ENCODE peak calls at places on chromosome 21, in eight cellular contexts. One of them, this sample, is unnamed.

GRCh38 chr21:17671733-17672132 is 59.0 kb upstream of the BTG3 start:
- DNase-seq in stimulated activated CD4-positive, alpha-beta T cell treated with anti-CD3 and anti-CD28 coated beads, Interleukin-1b, Interleukin-23, amount 100 ng/mL, for 4 hours: no peak
- DNase-seq in osteocyte: no peak
- DNase-seq in heart left ventricle: no peak
- DNase-seq in Kasumi-1: no peak
- DNase-seq in RCC 7860: no peak
- DNase-seq in stimulated activated effector memory CD8-positive, alpha-beta T cell treated with anti-CD3 and anti-CD28 coated beads, Interleukin-12 subunit alpha, Interleukin-12 subunit beta, amount 100 ng/mL, for 72 hours: no peak
- DNase-seq in effector memory CD4-positive, alpha-beta T cell: no peak
- DNase-seq in this sample: no peak

GRCh38 chr21:17688912-17689874 is 76.5 kb upstream of the BTG3 start:
- DNase-seq in stimulated activated CD4-positive, alpha-beta T cell treated with anti-CD3 and anti-CD28 coated beads, Interleukin-1b, Interleukin-23, amount 100 ng/mL, for 4 hours: peak; percentile 25
- DNase-seq in osteocyte: no peak
- DNase-seq in heart left ventricle: peak; percentile 61
- DNase-seq in Kasumi-1: no peak
- DNase-seq in RCC 7860: no peak
- DNase-seq in stimulated activated effector memory CD8-positive, alpha-beta T cell treated with anti-CD3 and anti-CD28 coated beads, Interleukin-12 subunit alpha, Interleukin-12 subunit beta, amount 100 ng/mL, for 72 hours: peak; percentile 41
- DNase-seq in effector memory CD4-positive, alpha-beta T cell: peak; percentile 28
- DNase-seq in this sample: peak; percentile 88

GRCh38 chr21:41045534-41046268 is 122.3 kb upstream of the BACE2 start:
- DNase-seq in stimulated activated CD4-positive, alpha-beta T cell treated with anti-CD3 and anti-CD28 coated beads, Interleukin-1b, Interleukin-23, amount 100 ng/mL, for 4 hours: no peak
- DNase-seq in osteocyte: no peak
- DNase-seq in heart left ventricle: no peak
- DNase-seq in Kasumi-1: peak; percentile 34
- DNase-seq in RCC 7860: no peak
- DNase-seq in stimulated activated effector memory CD8-positive, alpha-beta T cell treated with anti-CD3 and anti-CD28 coated beads, Interleukin-12 subunit alpha, Interleukin-12 subunit beta, amount 100 ng/mL, for 72 hours: no peak
- DNase-seq in effector memory CD4-positive, alpha-beta T cell: no peak
- DNase-seq in this sample: no peak

GRCh38 chr21:36706951-36707762 is 8.2 kb downstream of the SIM2 start:
- DNase-seq in stimulated activated CD4-positive, alpha-beta T cell treated with anti-CD3 and anti-CD28 coated beads, Interleukin-1b, Interleukin-23, amount 100 ng/mL, for 4 hours: no peak
- DNase-seq in osteocyte: peak; percentile 73
- DNase-seq in heart left ventricle: no peak
- DNase-seq in Kasumi-1: no peak
- DNase-seq in RCC 7860: no peak
- DNase-seq in stimulated activated effector memory CD8-positive, alpha-beta T cell treated with anti-CD3 and anti-CD28 coated beads, Interleukin-12 subunit alpha, Interleukin-12 subunit beta, amount 100 ng/mL, for 72 hours: no peak
- DNase-seq in effector memory CD4-positive, alpha-beta T cell: no peak
- DNase-seq in this sample: peak; percentile 29

GRCh38 chr21:23524685-23525084 is 2082.6 kb downstream of the MRPL39 start:
- DNase-seq in stimulated activated CD4-positive, alpha-beta T cell treated with anti-CD3 and anti-CD28 coated beads, Interleukin-1b, Interleukin-23, amount 100 ng/mL, for 4 hours: no peak
- DNase-seq in osteocyte: no peak
- DNase-seq in heart left ventricle: no peak
- DNase-seq in Kasumi-1: peak; percentile 98
- DNase-seq in RCC 7860: no peak
- DNase-seq in stimulated activated effector memory CD8-positive, alpha-beta T cell treated with anti-CD3 and anti-CD28 coated beads, Interleukin-12 subunit alpha, Interleukin-12 subunit beta, amount 100 ng/mL, for 72 hours: no peak
- DNase-seq in effector memory CD4-positive, alpha-beta T cell: no peak
- DNase-seq in this sample: no peak

GRCh38 chr21:28160378-28160777 is 832.3 kb downstream of the LTN1 start:
- DNase-seq in stimulated activated CD4-positive, alpha-beta T cell treated with anti-CD3 and anti-CD28 coated beads, Interleukin-1b, Interleukin-23, amount 100 ng/mL, for 4 hours: no peak
- DNase-seq in osteocyte: no peak
- DNase-seq in heart left ventricle: no peak
- DNase-seq in Kasumi-1: no peak
- DNase-seq in RCC 7860: peak; percentile 69
- DNase-seq in stimulated activated effector memory CD8-positive, alpha-beta T cell treated with anti-CD3 and anti-CD28 coated beads, Interleukin-12 subunit alpha, Interleukin-12 subunit beta, amount 100 ng/mL, for 72 hours: no peak
- DNase-seq in effector memory CD4-positive, alpha-beta T cell: no peak
- DNase-seq in this sample: peak; percentile 30

GRCh38 chr21:43712268-43712942 is 6.5 kb upstream of the PDXK start:
- DNase-seq in stimulated activated CD4-positive, alpha-beta T cell treated with anti-CD3 and anti-CD28 coated beads, Interleukin-1b, Interleukin-23, amount 100 ng/mL, for 4 hours: no peak
- DNase-seq in osteocyte: no peak
- DNase-seq in heart left ventricle: peak; percentile 43
- DNase-seq in Kasumi-1: no peak
- DNase-seq in RCC 7860: peak; percentile 97
- DNase-seq in stimulated activated effector memory CD8-positive, alpha-beta T cell treated with anti-CD3 and anti-CD28 coated beads, Interleukin-12 subunit alpha, Interleukin-12 subunit beta, amount 100 ng/mL, for 72 hours: no peak
- DNase-seq in effector memory CD4-positive, alpha-beta T cell: no peak
- DNase-seq in this sample: no peak

GRCh38 chr21:43874085-43874785 is 9.2 kb downstream of the AGPAT3 start:
- DNase-seq in stimulated activated CD4-positive, alpha-beta T cell treated with anti-CD3 and anti-CD28 coated beads, Interleukin-1b, Interleukin-23, amount 100 ng/mL, for 4 hours: no peak
- DNase-seq in osteocyte: no peak
- DNase-seq in heart left ventricle: no peak
- DNase-seq in Kasumi-1: peak; percentile 6
- DNase-seq in RCC 7860: no peak
- DNase-seq in stimulated activated effector memory CD8-positive, alpha-beta T cell treated with anti-CD3 and anti-CD28 coated beads, Interleukin-12 subunit alpha, Interleukin-12 subunit beta, amount 100 ng/mL, for 72 hours: no peak
- DNase-seq in effector memory CD4-positive, alpha-beta T cell: no peak
- DNase-seq in this sample: no peak

GRCh38 chr21:26171310-26172100 is 935 bp upstream of the APP start:
- DNase-seq in stimulated activated CD4-positive, alpha-beta T cell treated with anti-CD3 and anti-CD28 coated beads, Interleukin-1b, Interleukin-23, amount 100 ng/mL, for 4 hours: no peak
- DNase-seq in osteocyte: no peak
- DNase-seq in heart left ventricle: no peak
- DNase-seq in Kasumi-1: no peak
- DNase-seq in RCC 7860: no peak
- DNase-seq in stimulated activated effector memory CD8-positive, alpha-beta T cell treated with anti-CD3 and anti-CD28 coated beads, Interleukin-12 subunit alpha, Interleukin-12 subunit beta, amount 100 ng/mL, for 72 hours: no peak
- DNase-seq in effector memory CD4-positive, alpha-beta T cell: no peak
- DNase-seq in this sample: no peak

GRCh38 chr21:42806489-42807140 is 72.7 kb downstream of the WDR4 start:
- DNase-seq in stimulated activated CD4-positive, alpha-beta T cell treated with anti-CD3 and anti-CD28 coated beads, Interleukin-1b, Interleukin-23, amount 100 ng/mL, for 4 hours: no peak
- DNase-seq in osteocyte: peak; percentile 77
- DNase-seq in heart left ventricle: no peak
- DNase-seq in Kasumi-1: peak; percentile 42
- DNase-seq in RCC 7860: no peak
- DNase-seq in stimulated activated effector memory CD8-positive, alpha-beta T cell treated with anti-CD3 and anti-CD28 coated beads, Interleukin-12 subunit alpha, Interleukin-12 subunit beta, amount 100 ng/mL, for 72 hours: no peak
- DNase-seq in effector memory CD4-positive, alpha-beta T cell: no peak
- DNase-seq in this sample: no peak

GRCh38 chr21:18289876-18290275 is 45.2 kb downstream of the CHODL start:
- DNase-seq in stimulated activated CD4-positive, alpha-beta T cell treated with anti-CD3 and anti-CD28 coated beads, Interleukin-1b, Interleukin-23, amount 100 ng/mL, for 4 hours: no peak
- DNase-seq in osteocyte: no peak
- DNase-seq in heart left ventricle: no peak
- DNase-seq in Kasumi-1: no peak
- DNase-seq in RCC 7860: no peak
- DNase-seq in stimulated activated effector memory CD8-positive, alpha-beta T cell treated with anti-CD3 and anti-CD28 coated beads, Interleukin-12 subunit alpha, Interleukin-12 subunit beta, amount 100 ng/mL, for 72 hours: no peak
- DNase-seq in effector memory CD4-positive, alpha-beta T cell: no peak
- DNase-seq in this sample: no peak

GRCh38 chr21:38988211-38989096 is 182.7 kb downstream of the ETS2 start:
- DNase-seq in stimulated activated CD4-positive, alpha-beta T cell treated with anti-CD3 and anti-CD28 coated beads, Interleukin-1b, Interleukin-23, amount 100 ng/mL, for 4 hours: no peak
- DNase-seq in osteocyte: no peak
- DNase-seq in heart left ventricle: no peak
- DNase-seq in Kasumi-1: no peak
- DNase-seq in RCC 7860: no peak
- DNase-seq in stimulated activated effector memory CD8-positive, alpha-beta T cell treated with anti-CD3 and anti-CD28 coated beads, Interleukin-12 subunit alpha, Interleukin-12 subunit beta, amount 100 ng/mL, for 72 hours: no peak
- DNase-seq in effector memory CD4-positive, alpha-beta T cell: no peak
- DNase-seq in this sample: no peak

GRCh38 chr21:45905196-45905595 is 76.4 kb upstream of the COL6A1 start:
- DNase-seq in stimulated activated CD4-positive, alpha-beta T cell treated with anti-CD3 and anti-CD28 coated beads, Interleukin-1b, Interleukin-23, amount 100 ng/mL, for 4 hours: no peak
- DNase-seq in osteocyte: no peak
- DNase-seq in heart left ventricle: no peak
- DNase-seq in Kasumi-1: no peak
- DNase-seq in RCC 7860: no peak
- DNase-seq in stimulated activated effector memory CD8-positive, alpha-beta T cell treated with anti-CD3 and anti-CD28 coated beads, Interleukin-12 subunit alpha, Interleukin-12 subunit beta, amount 100 ng/mL, for 72 hours: no peak
- DNase-seq in effector memory CD4-positive, alpha-beta T cell: no peak
- DNase-seq in this sample: no peak

This sample was measured in fibroblast of pulmonary artery.